ENCODE peak calls at places on chromosomes 11 and 22, in seven cellular contexts. I is fibroblast of lung, K is Panc1, U is breast epithelium, D is heart left ventricle, R is adipocyte, E is H9. Q is an unnamed sample. For H3K4me1, the result is how much of the 10 kb centered on the place peaks cover.

GRCh38 chr11:13468750-13469149 is 5.7 kb upstream of the BTBD10 start:
- DNase-seq in I (no peak), K (no peak), U (no peak), D (no peak), R (no peak), E (no peak), Q (no peak)

GRCh38 chr11:4960877-4961276 is 5.4 kb upstream of the OR51A2 start:
- DNase-seq in I (no peak), K (no peak), U (no peak), D (no peak), R (no peak), E (no peak), Q (no peak)

GRCh38 chr11:69873166-69874077 is 54.2 kb upstream of the FGF3 start:
- DNase-seq in I (no peak), K (no peak), U (no peak), D (no peak), R (no peak), E (peak), Q (no peak)

GRCh38 chr11:68550485-68550817 is 89.9 kb downstream of the PPP6R3 start:
- DNase-seq in I (peak), K (no peak), U (no peak), D (peak), R (peak), E (no peak), Q (no peak)

GRCh38 chr11:101706541-101706940 is 122.7 kb upstream of the TRPC6 start:
- DNase-seq in I (peak), K (no peak), U (no peak), D (no peak), R (peak), E (no peak), Q (no peak)

GRCh38 chr11:33663121-33663520 is 37.5 kb downstream of the C11orf91 start:
- DNase-seq in I (no peak), K (no peak), U (no peak), D (no peak), R (no peak), E (no peak), Q (no peak)

GRCh38 chr22:45125198-45125597 is 38.5 kb upstream of the NUP50 start:
- DNase-seq in I (peak), K (no peak), U (no peak), D (no peak), R (peak), E (no peak), Q (no peak)

GRCh38 chr11:44066732-44067131 is 662 bp downstream of the ACCS start:
- DNase-seq in I (peak), K (no peak), U (no peak), D (peak), R (peak), E (no peak), Q (peak)

GRCh38 chr11:123841189-123841588 is 35.0 kb upstream of the OR6M1 start:
- DNase-seq in I (no peak), K (no peak), U (no peak), D (no peak), R (no peak), E (no peak), Q (no peak)

GRCh38 chr22:49182416-49182815 is 645.3 kb downstream of the BRD1 start:
- DNase-seq in I (no peak), K (no peak), U (no peak), D (no peak), R (no peak), E (no peak), Q (no peak)

GRCh38 chr11:44116433-44116832 is 21.0 kb downstream of the EXT2 start:
- DNase-seq in I (no peak), K (no peak), U (no peak), D (no peak), R (no peak), E (no peak), Q (no peak)

GRCh38 chr11:120985718-120986569 is 38.0 kb upstream of the TBCEL start:
- DNase-seq in I (peak), K (no peak), U (no peak), D (peak), R (peak), E (peak), Q (peak)

GRCh38 chr22:27662359-27663030 is 139.1 kb downstream of the MN1 start:
- DNase-seq in I (no peak), K (no peak), U (no peak), D (peak), R (no peak), E (no peak), Q (no peak)

GRCh38 chr22:32808038-32808445 is 6.5 kb downstream of the TIMP3 start:
- DNase-seq in I (no peak), K (no peak), U (no peak), D (no peak), R (no peak), E (no peak), Q (no peak)

GRCh38 chr11:129313588-129314288 is 61.9 kb upstream of the BARX2 start:
- DNase-seq in I (peak), K (no peak), U (peak), D (no peak), R (peak), E (no peak), Q (no peak)

GRCh38 chr22:35352214-35353111 is 28.4 kb upstream of the HMOX1 start:
- DNase-seq in I (peak), K (peak), U (no peak), D (peak), R (no peak), E (peak), Q (no peak)

GRCh38 chr11:30879322-30880020 is 293.3 kb upstream of the MPPED2 start:
- DNase-seq in I (no peak), K (no peak), U (no peak), D (peak), R (no peak), E (no peak), Q (no peak)

GRCh38 chr11:36454551-36454950 is 55.5 kb downstream of the TRAF6 start:
- DNase-seq in I (no peak), K (no peak), U (no peak), D (no peak), R (no peak), E (no peak), Q (no peak)

GRCh38 chr11:86303257-86303656 is 1.2 kb downstream of the HIKESHI start:
- DNase-seq in I (peak), K (no peak), U (no peak), D (no peak), R (no peak), E (no peak), Q (no peak)

GRCh38 chr22:49013707-49014106 is 814.0 kb downstream of the BRD1 start:
- DNase-seq in I (no peak), K (no peak), U (no peak), D (no peak), R (no peak), E (peak), Q (no peak)

GRCh38 chr11:22069844-22070243 is 123.0 kb upstream of the ANO5 start:
- DNase-seq in I (no peak), K (no peak), U (no peak), D (no peak), R (no peak), E (no peak), Q (no peak)

GRCh38 chr22:19438286-19438685 is 5.9 kb downstream of the MRPL40 start:
- DNase-seq in I (no peak), K (no peak), U (no peak), D (no peak), R (no peak), E (no peak), Q (no peak)

GRCh38 chr11:2668876-2669275 is 30.9 kb downstream of the KCNQ1OT1 start:
- DNase-seq in I (no peak), K (no peak), U (no peak), D (no peak), R (no peak), E (no peak), Q (no peak)

GRCh38 chr11:33500865-33501479 is 199.7 kb downstream of the C11orf91 start:
- DNase-seq in I (peak), K (no peak), U (no peak), D (no peak), R (peak), E (no peak), Q (no peak)

DNA sequence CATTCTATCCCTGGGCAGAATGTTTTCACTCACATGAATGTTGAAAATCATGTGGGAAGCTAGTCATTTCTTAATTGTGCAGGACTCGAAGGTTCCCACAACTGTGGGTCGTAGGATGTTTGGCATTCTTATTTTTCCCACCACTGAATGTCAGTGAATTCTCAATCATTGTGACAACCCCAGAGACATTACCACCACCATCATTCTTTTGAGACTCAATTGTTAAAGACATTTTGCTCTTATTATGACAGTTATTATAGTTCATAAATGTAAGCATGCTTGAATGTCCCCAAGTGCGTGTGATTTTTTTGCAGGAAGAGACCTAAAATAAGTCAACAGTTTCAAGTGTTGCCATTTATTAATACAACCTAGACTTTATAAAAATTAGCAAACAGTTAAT is 19.0 kb downstream of the PACS1 start:
- DNase-seq in I (no peak), K (no peak), U (no peak), D (no peak), R (no peak), E (no peak), Q (no peak)
- H3K4me1 ChIP-seq in I (under half), K (under half), U (under half), D (under half), R (under half), E (under half), Q (under half)

DNA sequence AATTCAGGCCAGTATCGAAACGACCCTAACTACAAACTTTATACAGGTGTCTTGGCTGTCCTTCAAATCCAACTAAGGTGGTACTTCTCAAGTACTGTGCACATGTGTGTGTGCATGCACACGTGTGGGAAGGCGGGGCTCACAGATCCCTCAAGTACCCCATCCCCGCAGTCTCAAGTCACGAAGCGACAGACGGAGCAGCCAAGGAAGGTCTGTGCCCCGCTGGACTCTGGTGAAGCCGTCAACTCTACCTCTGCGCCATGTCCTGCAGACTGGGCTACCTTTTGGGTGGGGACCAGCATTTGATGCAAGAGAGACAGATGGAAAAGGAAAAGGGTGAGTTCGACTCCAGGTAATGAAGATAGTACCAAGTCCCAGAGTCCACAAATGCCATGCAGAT is 169.0 kb downstream of the CRYBB2 start:
- DNase-seq in I (no peak), K (no peak), U (no peak), D (no peak), R (no peak), E (peak), Q (no peak)
- H3K4me1 ChIP-seq in I (under half), K (under half), U (under half), D (half or more), R (under half), E (under half), Q (under half)

GRCh38 chr11:57651408-57651807 is 1.7 kb upstream of the YPEL4 start:
- DNase-seq in I (no peak), K (no peak), U (no peak), D (no peak), R (no peak), E (no peak), Q (no peak)

GRCh38 chr11:57649826-57650738 is at the start of gene YPEL4:
- DNase-seq in I (peak), K (no peak), U (peak), D (no peak), R (peak), E (peak), Q (no peak)

GRCh38 chr11:57656936-57657289 is 649 bp upstream of the CLP1 start:
- DNase-seq in I (no peak), K (no peak), U (no peak), D (no peak), R (no peak), E (no peak), Q (no peak)

GRCh38 chr11:57650739-57651090 is 1.0 kb upstream of the YPEL4 start:
- DNase-seq in I (no peak), K (no peak), U (no peak), D (no peak), R (no peak), E (no peak), Q (no peak)

GRCh38 chr11:57653162-57653561 is 3.5 kb upstream of the YPEL4 start:
- DNase-seq in I (no peak), K (no peak), U (no peak), D (no peak), R (no peak), E (no peak), Q (no peak)
- H3K4me1 ChIP-seq in I (under half), K (under half), U (under half), D (under half), R (under half), E (under half), Q (under half)

GRCh38 chr11:114213622-114214021 is 82.6 kb upstream of the NNMT start:
- DNase-seq in I (no peak), K (no peak), U (no peak), D (no peak), R (no peak), E (no peak), Q (no peak)

GRCh38 chr11:114215871-114216803 is 80.1 kb upstream of the NNMT start:
- DNase-seq in I (no peak), K (no peak), U (no peak), D (peak), R (no peak), E (no peak), Q (no peak)

GRCh38 chr11:114216804-114217195 is 79.4 kb upstream of the NNMT start:
- DNase-seq in I (no peak), K (no peak), U (no peak), D (no peak), R (no peak), E (no peak), Q (no peak)

GRCh38 chr11:114218508-114218907 is 77.7 kb upstream of the NNMT start:
- DNase-seq in I (no peak), K (no peak), U (no peak), D (no peak), R (no peak), E (no peak), Q (no peak)

GRCh38 chr11:114215428-114215827 is 80.8 kb upstream of the NNMT start:
- DNase-seq in I (no peak), K (no peak), U (no peak), D (no peak), R (no peak), E (no peak), Q (no peak)
- H3K4me1 ChIP-seq in I (under half), K (under half), U (under half), D (half or more), R (under half), E (under half), Q (under half)

GRCh38 chr11:126400019-126400962 is 44.8 kb downstream of the ST3GAL4 start:
- DNase-seq in I (no peak), K (no peak), U (no peak), D (no peak), R (no peak), E (no peak), Q (no peak)
- H3K4me1 ChIP-seq in I (under half), K (under half), U (under half), D (under half), R (under half), E (under half), Q (under half)

GRCh38 chr11:110295487-110296225 is 758 bp downstream of the RDX start:
- DNase-seq in I (peak), K (no peak), U (peak), D (peak), R (peak), E (peak), Q (no peak)
- H3K4me1 ChIP-seq in I (under half), K (under half), U (under half), D (under half), R (under half), E (under half), Q (under half)

GRCh38 chr11:19978668-19979518 is 181.4 kb downstream of the DBX1 start:
- DNase-seq in I (peak), K (peak), U (peak), D (peak), R (peak), E (no peak), Q (peak)
- H3K4me1 ChIP-seq in I (under half), K (under half), U (under half), D (under half), R (half or more), E (under half), Q (under half)

DNA sequence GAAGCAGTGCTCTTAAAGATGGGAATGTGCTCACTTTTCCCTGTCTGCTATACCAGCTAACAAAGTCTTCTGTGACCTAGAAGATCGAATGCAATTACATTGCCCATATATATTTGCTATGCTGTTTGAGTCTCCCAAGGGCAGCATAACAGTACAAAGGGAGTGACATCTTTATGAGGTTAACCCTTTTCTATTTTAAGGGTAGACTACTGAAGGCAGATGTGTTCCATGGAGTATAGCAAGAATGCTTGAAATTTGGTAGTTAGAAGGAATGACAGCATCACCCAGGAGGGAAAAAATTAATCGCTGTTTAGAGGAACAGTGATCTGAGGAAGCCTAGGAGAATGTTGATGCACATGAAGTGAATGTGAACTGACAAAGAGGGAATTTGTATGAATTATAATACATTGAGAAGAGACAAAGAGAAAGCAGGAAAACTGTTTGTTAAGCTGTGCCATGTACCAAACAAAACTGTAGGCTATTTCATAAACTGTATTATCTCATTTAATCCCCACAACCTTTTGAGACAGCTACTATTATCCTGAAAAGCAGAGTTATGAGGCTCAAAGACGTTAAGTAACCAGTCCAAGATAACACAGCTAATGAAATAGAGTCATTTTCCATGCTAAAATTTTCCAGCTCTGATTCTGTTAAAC is 13.0 kb downstream of the MAML2 start:
- DNase-seq in I (peak), K (no peak), U (no peak), D (no peak), R (no peak), E (no peak), Q (no peak)
- H3K4me1 ChIP-seq in I (under half), K (under half), U (under half), D (under half), R (half or more), E (under half), Q (under half)

GRCh38 chr11:122192634-122193245 is 76.7 kb upstream of the BLID start:
- DNase-seq in I (peak), K (no peak), U (no peak), D (no peak), R (peak), E (no peak), Q (no peak)
- H3K4me1 ChIP-seq in I (under half), K (under half), U (under half), D (under half), R (half or more), E (under half), Q (half or more)